ENCODE peak calls at places on chromosomes 12 and 14, in six cellular contexts. I is mucosa of descending colon, F is ovary, P is hepatocyte, W is AG09309, J is HFF-Myc. G is an unnamed sample.

GRCh38 chr14:81517798-81518398 is 15.8 kb downstream of the SEL1L start:
- DNase-seq in I (no peak), F (peak; percentile 36), P (no peak), W (no peak), J (no peak), G (no peak)

GRCh38 chr14:91284791-91285548 is 40.5 kb upstream of the GPR68 start:
- DNase-seq in I (no peak), F (no peak), P (no peak), W (peak; percentile 75), J (no peak), G (no peak)

GRCh38 chr14:22981090-22982012 is 1.0 kb downstream of the AJUBA start:
- DNase-seq in I (no peak), F (peak; percentile 55), P (peak; percentile 60), W (no peak), J (no peak), G (no peak)

GRCh38 chr12:7645395-7646177 is 20.1 kb downstream of the APOBEC1 start:
- DNase-seq in I (peak; percentile 47), F (no peak), P (peak; percentile 56), W (peak; percentile 3), J (no peak), G (no peak)

GRCh38 chr12:52070243-52070925 is 606 bp downstream of the ATG101 start:
- DNase-seq in I (no peak), F (no peak), P (no peak), W (no peak), J (no peak), G (no peak)

GRCh38 chr14:97219356-97220017 is 422.3 kb downstream of the VRK1 start:
- DNase-seq in I (no peak), F (no peak), P (no peak), W (no peak), J (no peak), G (no peak)

GRCh38 chr12:51871918-51872688 is 15.8 kb upstream of the ANKRD33 start:
- DNase-seq in I (peak; percentile 54), F (no peak), P (no peak), W (no peak), J (no peak), G (no peak)

GRCh38 chr14:48350971-48351370 is 675.6 kb upstream of the MDGA2 start:
- DNase-seq in I (no peak), F (no peak), P (peak; percentile 7), W (no peak), J (no peak), G (no peak)

GRCh38 chr12:84791444-84791843 is 121.2 kb downstream of the SLC6A15 start:
- DNase-seq in I (no peak), F (no peak), P (no peak), W (no peak), J (no peak), G (no peak)

GRCh38 chr14:89025581-89026236 is 201.3 kb downstream of the TTC8 start:
- DNase-seq in I (no peak), F (no peak), P (no peak), W (peak; percentile 65), J (peak; percentile 61), G (no peak)

GRCh38 chr12:8992086-8992409 is 2.7 kb downstream of the KLRG1 start:
- DNase-seq in I (no peak), F (no peak), P (no peak), W (no peak), J (no peak), G (no peak)

GRCh38 chr12:91613223-91613779 is 430.7 kb upstream of the DCN start:
- DNase-seq in I (no peak), F (no peak), P (no peak), W (no peak), J (no peak), G (no peak)

GRCh38 chr12:6178981-6179761 is 21.0 kb upstream of the CD9 start:
- DNase-seq in I (no peak), F (no peak), P (no peak), W (no peak), J (no peak), G (no peak)
- TF ChIP-seq CTCF in I (no peak), F (no peak), P (peak; percentile 3), W (peak; percentile 23), J (peak; percentile 18), G (peak; percentile 10)

GRCh38 chr12:42679402-42679801 is 89.9 kb upstream of the PRICKLE1 start:
- DNase-seq in I (no peak), F (no peak), P (peak; percentile 19), W (no peak), J (peak; percentile 17), G (no peak)
- H3K4me3 ChIP-seq in I (no peak overlapping the region), F (no peak overlapping the region), P (no peak overlapping the region), W (no peak overlapping the region), J (no peak overlapping the region), G (no peak overlapping the region)

GRCh38 chr14:66395300-66395699 is 90.9 kb upstream of the CCDC196 start:
- DNase-seq in I (no peak), F (no peak), P (no peak), W (no peak), J (no peak), G (no peak)
- TF ChIP-seq CTCF in I (no peak), F (no peak), P (no peak), W (no peak), J (no peak), G (no peak)

GRCh38 chr14:105466491-105467248 is 8.0 kb upstream of the CRIP2 start:
- DNase-seq in I (no peak), F (no peak), P (no peak), W (no peak), J (no peak), G (no peak)
- H3K4me3 ChIP-seq in I (no peak overlapping the region), F (no peak overlapping the region), P (no peak overlapping the region), W (no peak overlapping the region), J (no peak overlapping the region), G (no peak overlapping the region)

GRCh38 chr12:11813422-11813813 is 163.9 kb downstream of the ETV6 start:
- DNase-seq in I (no peak), F (no peak), P (no peak), W (no peak), J (no peak), G (no peak)
- TF ChIP-seq CTCF in I (no peak), F (no peak), P (no peak), W (no peak), J (no peak), G (no peak)

GRCh38 chr12:53752192-53752601 is 418 bp upstream of the CISTR start:
- DNase-seq in I (no peak), F (peak; percentile 39), P (no peak), W (no peak), J (no peak), G (no peak)
- H3K4me3 ChIP-seq in I (no peak overlapping the region), F (peak overlapping the region; percentile 47), P (peak overlapping the region; percentile 49), W (no peak overlapping the region), J (no peak overlapping the region), G (no peak overlapping the region)

G was measured in epithelial cell of proximal tubule.